ENCODE peak calls at places on chromosomes 11 and 22, in six cellular contexts. J, S, I, X, B and L are unnamed samples.

GRCh38 chr11:67355794-67356550 is 2.6 kb upstream of the POLD4 start:
- DNase-seq in J (no peak), S (no peak), I (peak), X (no peak), B (no peak), L (no peak)

GRCh38 chr22:42805016-42805997 is 51.8 kb downstream of the ARFGAP3 start:
- DNase-seq in J (peak), S (no peak), I (no peak), X (peak), B (no peak), L (no peak)

GRCh38 chr11:61695917-61696316 is 15.7 kb downstream of the DAGLA start:
- DNase-seq in J (peak), S (peak), I (peak), X (peak), B (peak), L (no peak)

GRCh38 chr11:8477680-8478079 is 116.3 kb downstream of the STK33 start:
- DNase-seq in J (no peak), S (no peak), I (no peak), X (no peak), B (no peak), L (no peak)

GRCh38 chr11:119608201-119608600 is 120.8 kb downstream of the NECTIN1 start:
- DNase-seq in J (no peak), S (no peak), I (no peak), X (no peak), B (no peak), L (no peak)

GRCh38 chr22:16819249-16819648 is 6.0 kb downstream of the XKR3 start:
- DNase-seq in J (no peak), S (no peak), I (no peak), X (no peak), B (no peak), L (no peak)

GRCh38 chr11:14669958-14670357 is 26.4 kb downstream of the PDE3B start:
- DNase-seq in J (no peak), S (no peak), I (no peak), X (no peak), B (no peak), L (no peak)

GRCh38 chr11:118533769-118534729 is 3.1 kb downstream of the TMEM25 start:
- DNase-seq in J (no peak), S (no peak), I (peak), X (no peak), B (no peak), L (no peak)

GRCh38 chr11:69841859-69842698 is 22.9 kb upstream of the FGF3 start:
- DNase-seq in J (no peak), S (no peak), I (peak), X (no peak), B (no peak), L (no peak)

GRCh38 chr11:110856340-110856739 is 144.1 kb upstream of the ARHGAP20 start:
- DNase-seq in J (no peak), S (no peak), I (no peak), X (no peak), B (no peak), L (no peak)

GRCh38 chr11:64219755-64220154 is 6.2 kb downstream of the TRPT1 start:
- DNase-seq in J (no peak), S (no peak), I (no peak), X (no peak), B (no peak), L (no peak)

GRCh38 chr22:46322711-46323110 is 12.8 kb upstream of the TRMU start:
- DNase-seq in J (no peak), S (no peak), I (no peak), X (no peak), B (no peak), L (no peak)

DNA sequence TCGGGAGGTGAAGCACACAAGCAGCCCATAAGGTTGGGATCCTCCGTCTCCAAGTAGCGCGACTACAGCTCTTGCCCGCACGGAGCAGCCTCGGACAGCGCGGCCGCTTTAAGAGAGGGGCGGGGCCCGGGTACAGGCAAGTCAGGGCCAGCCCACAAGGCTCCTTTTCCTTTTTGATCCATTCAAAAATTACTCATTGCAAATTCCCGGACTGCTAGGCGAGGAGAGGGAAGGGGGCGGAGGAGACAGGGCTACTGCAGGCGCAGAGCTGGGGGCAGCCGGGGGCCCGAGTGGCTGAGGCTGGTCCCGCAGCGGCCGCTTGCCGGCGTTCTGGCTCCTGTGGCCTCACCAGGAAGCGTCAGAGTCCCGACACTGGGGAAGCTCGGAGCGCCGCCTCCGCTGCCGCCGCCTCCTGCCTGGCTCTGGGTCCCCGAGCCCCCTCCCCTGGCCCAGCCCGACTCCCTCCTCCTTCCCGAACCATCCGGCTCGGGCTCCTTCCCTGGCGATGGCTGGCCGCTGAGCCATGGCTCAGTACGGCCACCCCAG is at the start of gene UBASH3B:
- DNase-seq in J (peak), S (peak), I (peak), X (peak), B (peak), L (peak)
- TF ChIP-seq CTCF in J (no peak), S (no peak), I (no peak), X (no peak), B (no peak), L (peak)

GRCh38 chr11:123480290-123480815 is 50.3 kb downstream of the GRAMD1B start:
- DNase-seq in J (no peak), S (no peak), I (no peak), X (no peak), B (no peak), L (no peak)
- H3K4me3 ChIP-seq in J (no peak), S (no peak), I (no peak), X (no peak), B (no peak), L (no peak)

DNA sequence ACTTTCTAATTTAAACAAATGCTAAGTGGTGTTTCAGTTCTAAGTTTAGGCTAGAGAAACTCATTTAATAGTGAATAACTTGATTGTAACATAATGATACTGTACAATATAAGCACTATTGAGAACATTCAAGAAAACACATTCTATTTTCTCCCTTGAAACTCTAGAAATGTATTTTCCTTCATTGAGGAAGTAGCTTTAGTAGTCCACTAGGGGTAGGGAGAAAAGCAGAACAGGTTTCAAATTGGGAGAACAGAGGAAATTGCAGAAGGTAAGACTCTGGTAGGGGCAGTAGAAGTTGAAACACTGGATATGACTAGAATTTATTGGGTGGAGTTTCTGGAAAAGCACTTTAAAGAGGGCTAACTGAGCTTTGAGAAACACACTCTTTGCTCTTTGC is 31.6 kb upstream of the MPPED2 start:
- DNase-seq in J (no peak), S (no peak), I (no peak), X (no peak), B (no peak), L (no peak)
- TF ChIP-seq CTCF in J (no peak), S (no peak), I (no peak), X (no peak), B (no peak), L (no peak)

GRCh38 chr11:122099345-122100045 is 16.5 kb downstream of the BLID start:
- DNase-seq in J (no peak), S (no peak), I (no peak), X (no peak), B (no peak), L (peak)
- H3K4me3 ChIP-seq in J (peak), S (peak), I (no peak), X (peak), B (no peak), L (peak)

DNA sequence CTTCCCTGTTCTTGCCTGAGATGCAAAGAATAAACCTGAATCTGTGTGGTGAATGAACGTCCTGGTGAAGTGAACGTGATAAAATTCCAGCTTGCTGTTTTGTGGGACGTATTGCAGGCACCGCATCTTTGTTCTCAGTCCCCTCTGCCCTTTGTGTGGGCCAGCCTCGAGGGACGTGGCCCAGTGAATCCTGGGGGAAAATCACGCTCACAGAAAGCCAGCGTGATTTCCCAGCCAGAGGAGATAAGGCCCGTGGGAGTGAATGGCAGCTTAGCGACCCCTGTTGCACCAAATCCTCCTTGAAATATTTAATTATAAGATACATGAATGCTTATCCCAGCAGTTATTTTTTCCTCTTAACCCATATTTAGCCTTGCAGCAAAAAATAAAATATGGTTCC is 129.1 kb downstream of the COMMD9 start:
- DNase-seq in J (no peak), S (no peak), I (no peak), X (peak), B (no peak), L (no peak)
- TF ChIP-seq CTCF in J (no peak), S (no peak), I (no peak), X (no peak), B (no peak), L (no peak)

GRCh38 chr11:106470230-106470629 is 392.8 kb downstream of the AASDHPPT start:
- DNase-seq in J (no peak), S (no peak), I (no peak), X (no peak), B (no peak), L (no peak)

GRCh38 chr11:106468531-106468930 is 391.1 kb downstream of the AASDHPPT start:
- DNase-seq in J (no peak), S (no peak), I (no peak), X (no peak), B (no peak), L (no peak)

GRCh38 chr11:106466441-106467190 is 389.2 kb downstream of the AASDHPPT start:
- DNase-seq in J (no peak), S (no peak), I (no peak), X (no peak), B (no peak), L (peak)

GRCh38 chr11:106468091-106468490 is 390.6 kb downstream of the AASDHPPT start:
- DNase-seq in J (no peak), S (no peak), I (no peak), X (no peak), B (no peak), L (no peak)

GRCh38 chr11:106467486-106467885 is 390.0 kb downstream of the AASDHPPT start:
- DNase-seq in J (no peak), S (no peak), I (no peak), X (no peak), B (no peak), L (no peak)
- H3K4me3 ChIP-seq in J (no peak), S (no peak), I (no peak), X (no peak), B (no peak), L (no peak)

GRCh38 chr11:65646921-65647701 is 9.2 kb downstream of the SIPA1 start:
- DNase-seq in J (no peak), S (no peak), I (peak), X (no peak), B (no peak), L (no peak)
- TF ChIP-seq CTCF in J (no peak), S (no peak), I (no peak), X (no peak), B (no peak), L (no peak)

GRCh38 chr22:30823015-30823370 is 128.3 kb downstream of the OSBP2 start:
- DNase-seq in J (no peak), S (no peak), I (no peak), X (no peak), B (no peak), L (no peak)
- H3K4me3 ChIP-seq in J (peak), S (no peak), I (no peak), X (peak), B (no peak), L (peak)

GRCh38 chr22:20577549-20577975 is 70.2 kb downstream of the MED15 start:
- DNase-seq in J (no peak), S (no peak), I (no peak), X (no peak), B (no peak), L (no peak)
- TF ChIP-seq CTCF in J (no peak), S (no peak), I (no peak), X (no peak), B (no peak), L (no peak)